ENCODE peak calls at places on chromosome 18, in eight cellular contexts. One of them, this sample, is unnamed.

GRCh38 chr18:75482880-75483279 is 55.4 kb upstream of the SMIM21 start:
- DNase-seq in hypothalamus: no peak
- DNase-seq in endothelial cell: no peak
- DNase-seq in T-helper 2 cell: no peak
- DNase-seq in activated T-helper 1 cell treated with anti-CD3 and anti-CD28 coated beads, Interleukin-2, amount 50 U/mL, for 16 hours: no peak
- DNase-seq in NCI-H1105 treated with DMSO at 0.1 percent for 48 hours: no peak
- DNase-seq in stimulated activated CD4-positive, alpha-beta T cell treated with anti-CD3 and anti-CD28 coated beads, Interleukin-1b, Interleukin-23, amount 100 ng/mL, for 24 hours: no peak
- DNase-seq in immature natural killer cell: no peak
- DNase-seq in this sample: no peak

GRCh38 chr18:65754121-65754520 is 3.3 kb downstream of the CDH7 start:
- DNase-seq in hypothalamus: no peak
- DNase-seq in endothelial cell: no peak
- DNase-seq in T-helper 2 cell: no peak
- DNase-seq in activated T-helper 1 cell treated with anti-CD3 and anti-CD28 coated beads, Interleukin-2, amount 50 U/mL, for 16 hours: no peak
- DNase-seq in NCI-H1105 treated with DMSO at 0.1 percent for 48 hours: no peak
- DNase-seq in stimulated activated CD4-positive, alpha-beta T cell treated with anti-CD3 and anti-CD28 coated beads, Interleukin-1b, Interleukin-23, amount 100 ng/mL, for 24 hours: no peak
- DNase-seq in immature natural killer cell: no peak
- DNase-seq in this sample: no peak

GRCh38 chr18:39946623-39947061 is 2008.4 kb upstream of the PIK3C3 start:
- DNase-seq in hypothalamus: no peak
- DNase-seq in endothelial cell: no peak
- DNase-seq in T-helper 2 cell: no peak
- DNase-seq in activated T-helper 1 cell treated with anti-CD3 and anti-CD28 coated beads, Interleukin-2, amount 50 U/mL, for 16 hours: no peak
- DNase-seq in NCI-H1105 treated with DMSO at 0.1 percent for 48 hours: no peak
- DNase-seq in stimulated activated CD4-positive, alpha-beta T cell treated with anti-CD3 and anti-CD28 coated beads, Interleukin-1b, Interleukin-23, amount 100 ng/mL, for 24 hours: no peak
- DNase-seq in immature natural killer cell: no peak
- DNase-seq in this sample: no peak

GRCh38 chr18:58218111-58218510 is 174.1 kb downstream of the NEDD4L start:
- DNase-seq in hypothalamus: no peak
- DNase-seq in endothelial cell: no peak
- DNase-seq in T-helper 2 cell: no peak
- DNase-seq in activated T-helper 1 cell treated with anti-CD3 and anti-CD28 coated beads, Interleukin-2, amount 50 U/mL, for 16 hours: no peak
- DNase-seq in NCI-H1105 treated with DMSO at 0.1 percent for 48 hours: no peak
- DNase-seq in stimulated activated CD4-positive, alpha-beta T cell treated with anti-CD3 and anti-CD28 coated beads, Interleukin-1b, Interleukin-23, amount 100 ng/mL, for 24 hours: no peak
- DNase-seq in immature natural killer cell: no peak
- DNase-seq in this sample: no peak

GRCh38 chr18:28183418-28184078 is 6.6 kb upstream of the CDH2 start:
- DNase-seq in hypothalamus: no peak
- DNase-seq in endothelial cell: no peak
- DNase-seq in T-helper 2 cell: no peak
- DNase-seq in activated T-helper 1 cell treated with anti-CD3 and anti-CD28 coated beads, Interleukin-2, amount 50 U/mL, for 16 hours: no peak
- DNase-seq in NCI-H1105 treated with DMSO at 0.1 percent for 48 hours: no peak
- DNase-seq in stimulated activated CD4-positive, alpha-beta T cell treated with anti-CD3 and anti-CD28 coated beads, Interleukin-1b, Interleukin-23, amount 100 ng/mL, for 24 hours: no peak
- DNase-seq in immature natural killer cell: no peak
- DNase-seq in this sample: no peak

GRCh38 chr18:80200932-80201672 is 46.2 kb downstream of the PARD6G start:
- DNase-seq in hypothalamus: no peak
- DNase-seq in endothelial cell: no peak
- DNase-seq in T-helper 2 cell: no peak
- DNase-seq in activated T-helper 1 cell treated with anti-CD3 and anti-CD28 coated beads, Interleukin-2, amount 50 U/mL, for 16 hours: no peak
- DNase-seq in NCI-H1105 treated with DMSO at 0.1 percent for 48 hours: no peak
- DNase-seq in stimulated activated CD4-positive, alpha-beta T cell treated with anti-CD3 and anti-CD28 coated beads, Interleukin-1b, Interleukin-23, amount 100 ng/mL, for 24 hours: no peak
- DNase-seq in immature natural killer cell: no peak
- DNase-seq in this sample: no peak

GRCh38 chr18:33424266-33424946 is 16.1 kb downstream of the CCDC178 start:
- DNase-seq in hypothalamus: no peak
- DNase-seq in endothelial cell: no peak
- DNase-seq in T-helper 2 cell: no peak
- DNase-seq in activated T-helper 1 cell treated with anti-CD3 and anti-CD28 coated beads, Interleukin-2, amount 50 U/mL, for 16 hours: no peak
- DNase-seq in NCI-H1105 treated with DMSO at 0.1 percent for 48 hours: no peak
- DNase-seq in stimulated activated CD4-positive, alpha-beta T cell treated with anti-CD3 and anti-CD28 coated beads, Interleukin-1b, Interleukin-23, amount 100 ng/mL, for 24 hours: no peak
- DNase-seq in immature natural killer cell: no peak
- DNase-seq in this sample: no peak

GRCh38 chr18:74191577-74191976 is 43.3 kb downstream of the TIMM21 start:
- DNase-seq in hypothalamus: no peak
- DNase-seq in endothelial cell: no peak
- DNase-seq in T-helper 2 cell: no peak
- DNase-seq in activated T-helper 1 cell treated with anti-CD3 and anti-CD28 coated beads, Interleukin-2, amount 50 U/mL, for 16 hours: no peak
- DNase-seq in NCI-H1105 treated with DMSO at 0.1 percent for 48 hours: no peak
- DNase-seq in stimulated activated CD4-positive, alpha-beta T cell treated with anti-CD3 and anti-CD28 coated beads, Interleukin-1b, Interleukin-23, amount 100 ng/mL, for 24 hours: no peak
- DNase-seq in immature natural killer cell: no peak
- DNase-seq in this sample: no peak

GRCh38 chr18:79988925-79989361 is 580 bp upstream of the TXNL4A start:
- DNase-seq in hypothalamus: no peak
- DNase-seq in endothelial cell: no peak
- DNase-seq in T-helper 2 cell: no peak
- DNase-seq in activated T-helper 1 cell treated with anti-CD3 and anti-CD28 coated beads, Interleukin-2, amount 50 U/mL, for 16 hours: no peak
- DNase-seq in NCI-H1105 treated with DMSO at 0.1 percent for 48 hours: peak
- DNase-seq in stimulated activated CD4-positive, alpha-beta T cell treated with anti-CD3 and anti-CD28 coated beads, Interleukin-1b, Interleukin-23, amount 100 ng/mL, for 24 hours: no peak
- DNase-seq in immature natural killer cell: no peak
- DNase-seq in this sample: no peak

GRCh38 chr18:56382541-56382940 is 255.9 kb downstream of the TXNL1 start:
- DNase-seq in hypothalamus: peak
- DNase-seq in endothelial cell: no peak
- DNase-seq in T-helper 2 cell: no peak
- DNase-seq in activated T-helper 1 cell treated with anti-CD3 and anti-CD28 coated beads, Interleukin-2, amount 50 U/mL, for 16 hours: no peak
- DNase-seq in NCI-H1105 treated with DMSO at 0.1 percent for 48 hours: peak
- DNase-seq in stimulated activated CD4-positive, alpha-beta T cell treated with anti-CD3 and anti-CD28 coated beads, Interleukin-1b, Interleukin-23, amount 100 ng/mL, for 24 hours: no peak
- DNase-seq in immature natural killer cell: no peak
- DNase-seq in this sample: no peak

GRCh38 chr18:25141796-25142365 is 210.1 kb downstream of the ZNF521 start:
- DNase-seq in hypothalamus: no peak
- DNase-seq in endothelial cell: no peak
- DNase-seq in T-helper 2 cell: no peak
- DNase-seq in activated T-helper 1 cell treated with anti-CD3 and anti-CD28 coated beads, Interleukin-2, amount 50 U/mL, for 16 hours: no peak
- DNase-seq in NCI-H1105 treated with DMSO at 0.1 percent for 48 hours: no peak
- DNase-seq in stimulated activated CD4-positive, alpha-beta T cell treated with anti-CD3 and anti-CD28 coated beads, Interleukin-1b, Interleukin-23, amount 100 ng/mL, for 24 hours: no peak
- DNase-seq in immature natural killer cell: no peak
- DNase-seq in this sample: no peak

GRCh38 chr18:11925800-11926481 is 17.8 kb upstream of the MPPE1 start:
- DNase-seq in hypothalamus: no peak
- DNase-seq in endothelial cell: no peak
- DNase-seq in T-helper 2 cell: no peak
- DNase-seq in activated T-helper 1 cell treated with anti-CD3 and anti-CD28 coated beads, Interleukin-2, amount 50 U/mL, for 16 hours: no peak
- DNase-seq in NCI-H1105 treated with DMSO at 0.1 percent for 48 hours: no peak
- DNase-seq in stimulated activated CD4-positive, alpha-beta T cell treated with anti-CD3 and anti-CD28 coated beads, Interleukin-1b, Interleukin-23, amount 100 ng/mL, for 24 hours: no peak
- DNase-seq in immature natural killer cell: no peak
- DNase-seq in this sample: no peak

GRCh38 chr18:6561893-6562292 is 147.2 kb upstream of the L3MBTL4 start:
- DNase-seq in hypothalamus: no peak
- DNase-seq in endothelial cell: no peak
- DNase-seq in T-helper 2 cell: no peak
- DNase-seq in activated T-helper 1 cell treated with anti-CD3 and anti-CD28 coated beads, Interleukin-2, amount 50 U/mL, for 16 hours: no peak
- DNase-seq in NCI-H1105 treated with DMSO at 0.1 percent for 48 hours: no peak
- DNase-seq in stimulated activated CD4-positive, alpha-beta T cell treated with anti-CD3 and anti-CD28 coated beads, Interleukin-1b, Interleukin-23, amount 100 ng/mL, for 24 hours: no peak
- DNase-seq in immature natural killer cell: no peak
- DNase-seq in this sample: no peak

GRCh38 chr18:55323051-55323994 is 264.7 kb downstream of the TCF4 start:
- DNase-seq in hypothalamus: no peak
- DNase-seq in endothelial cell: no peak
- DNase-seq in T-helper 2 cell: no peak
- DNase-seq in activated T-helper 1 cell treated with anti-CD3 and anti-CD28 coated beads, Interleukin-2, amount 50 U/mL, for 16 hours: no peak
- DNase-seq in NCI-H1105 treated with DMSO at 0.1 percent for 48 hours: peak
- DNase-seq in stimulated activated CD4-positive, alpha-beta T cell treated with anti-CD3 and anti-CD28 coated beads, Interleukin-1b, Interleukin-23, amount 100 ng/mL, for 24 hours: no peak
- DNase-seq in immature natural killer cell: no peak
- DNase-seq in this sample: no peak

This sample was measured in HAP-1.